ENCODE peak calls at places on chromosomes 16 and 17, in ten cellular contexts. I is lower leg skin, M is mucosa of descending colon, G is pancreas, J is uterus, E is astrocyte of the spinal cord, T is brain microvascular endothelial cell, U is RWPE1, H is tibial artery, Z is right lobe of liver. A is an unnamed sample.

GRCh38 chr17:41697122-41697962 is 8.7 kb downstream of the EIF1 start:
- DNase-seq in U (no peak), T (no peak), I (peak), G (peak), Z (peak), E (no peak), J (peak), H (peak), M (no peak), A (no peak)

GRCh38 chr17:77409282-77410161 is 268.8 kb downstream of the SEC14L1 start:
- DNase-seq in G (no peak), U (peak), Z (no peak), J (peak), E (peak), T (peak), M (peak), I (no peak), H (peak), A (no peak)

GRCh38 chr16:66728117-66728787 is 23.2 kb downstream of the DYNC1LI2 start:
- DNase-seq in J (peak), H (no peak), T (no peak), Z (no peak), M (no peak), G (peak), E (peak), I (no peak), U (peak), A (no peak)

GRCh38 chr16:66814734-66815133 is 13.3 kb upstream of the TERB1 start:
- DNase-seq in E (no peak), H (no peak), I (no peak), Z (no peak), J (no peak), M (no peak), U (no peak), G (no peak), T (no peak), A (no peak)

GRCh38 chr16:716250-716607 is 1.3 kb downstream of the METRN start:
- DNase-seq in T (peak), G (peak), I (no peak), J (no peak), E (peak), H (no peak), M (no peak), U (no peak), Z (peak), A (no peak)

GRCh38 chr16:81457326-81458133 is 12.9 kb downstream of the CMIP start:
- DNase-seq in M (no peak), U (peak), I (no peak), J (no peak), T (peak), E (peak), G (no peak), H (no peak), Z (peak), A (no peak)

GRCh38 chr16:89693931-89694783 is 7.3 kb downstream of the SPATA2L start:
- DNase-seq in E (no peak), Z (peak), U (no peak), M (peak), H (no peak), J (no peak), T (no peak), I (no peak), G (peak), A (no peak)

GRCh38 chr17:16468428-16468992 is 23.5 kb downstream of the LRRC75A start:
- DNase-seq in E (no peak), T (no peak), J (no peak), I (no peak), Z (no peak), G (no peak), U (no peak), M (no peak), H (no peak), A (no peak)

GRCh38 chr17:9432867-9433495 is 142.6 kb downstream of the STX8 start:
- DNase-seq in E (peak), J (no peak), T (peak), Z (no peak), U (no peak), G (no peak), M (no peak), H (no peak), I (no peak), A (no peak)

GRCh38 chr17:14297161-14297851 is 3.6 kb upstream of the HS3ST3B1 start:
- DNase-seq in G (no peak), E (peak), T (no peak), H (no peak), M (peak), I (no peak), Z (peak), J (peak), U (no peak), A (peak)

GRCh38 chr17:1241904-1242303 is 28.3 kb upstream of the BHLHA9 start:
- DNase-seq in J (peak), H (no peak), M (no peak), U (no peak), Z (no peak), G (no peak), E (no peak), T (peak), I (peak), A (no peak)

GRCh38 chr16:89489731-89490385 is 503 bp downstream of the ANKRD11 start:
- DNase-seq in I (no peak), J (peak), G (peak), H (no peak), U (no peak), E (no peak), M (peak), Z (no peak), T (no peak), A (no peak)

GRCh38 chr17:40598021-40598927 is 33.0 kb upstream of the CCR7 start:
- DNase-seq in M (no peak), U (no peak), E (no peak), G (no peak), I (no peak), Z (no peak), J (no peak), T (no peak), H (peak), A (no peak)

GRCh38 chr17:63224644-63225043 is 221.5 kb downstream of the CYB561 start:
- DNase-seq in M (no peak), I (no peak), E (no peak), U (no peak), T (no peak), J (no peak), Z (no peak), G (no peak), H (no peak), A (no peak)

GRCh38 chr17:81135503-81136283 is 29.6 kb upstream of the PVALEF start:
- DNase-seq in M (no peak), U (no peak), T (no peak), Z (no peak), G (no peak), H (no peak), J (no peak), E (no peak), I (no peak), A (no peak)

GRCh38 chr16:54620197-54620596 is 310.5 kb upstream of the IRX5 start:
- DNase-seq in U (no peak), J (no peak), E (no peak), G (no peak), M (no peak), H (no peak), I (no peak), Z (no peak), T (no peak), A (no peak)

GRCh38 chr17:43846963-43847369 is at the start of gene CD300LG:
- DNase-seq in M (no peak), G (no peak), J (peak), H (peak), T (no peak), U (no peak), I (no peak), Z (no peak), E (no peak), A (no peak)

GRCh38 chr17:46190763-46191162 is 2.5 kb downstream of the KANSL1 start:
- DNase-seq in I (no peak), G (no peak), M (no peak), J (no peak), E (no peak), Z (no peak), U (no peak), T (no peak), H (no peak), A (no peak)

GRCh38 chr17:75688209-75688771 is 21.2 kb downstream of the SAP30BP start:
- DNase-seq in Z (peak), H (no peak), M (no peak), U (no peak), G (no peak), J (no peak), I (no peak), T (no peak), E (no peak), A (no peak)

GRCh38 chr17:73196500-73196899 is 3.6 kb downstream of the COG1 start:
- DNase-seq in T (peak), Z (peak), H (peak), I (no peak), M (peak), E (peak), J (no peak), U (no peak), G (peak), A (no peak)

GRCh38 chr16:20674684-20675487 is 22.6 kb downstream of the ACSM1 start:
- DNase-seq in Z (no peak), U (no peak), M (no peak), E (no peak), G (peak), J (peak), I (no peak), H (no peak), T (no peak), A (no peak)

GRCh38 chr16:20675488-20676267 is 21.8 kb downstream of the ACSM1 start:
- DNase-seq in H (peak), G (peak), M (peak), T (no peak), Z (no peak), J (peak), U (peak), E (no peak), I (peak), A (peak)

GRCh38 chr16:20676268-20676828 is 21.1 kb downstream of the ACSM1 start:
- DNase-seq in U (no peak), E (no peak), J (peak), I (no peak), M (no peak), T (no peak), Z (no peak), G (peak), H (no peak), A (no peak)

GRCh38 chr16:20678242-20678641 is 19.2 kb downstream of the ACSM1 start:
- DNase-seq in E (no peak), I (no peak), M (no peak), T (no peak), G (no peak), U (no peak), J (no peak), Z (no peak), H (no peak), A (no peak)

GRCh38 chr16:20676867-20677266 is 20.6 kb downstream of the ACSM1 start:
- DNase-seq in J (no peak), E (no peak), I (no peak), G (no peak), U (no peak), T (no peak), Z (no peak), M (no peak), H (no peak), A (no peak)
- TF ChIP-seq CTCF in J (no peak), E (no peak), I (no peak), G (no peak), U (no peak), T (no peak), Z (no peak), M (no peak), H (no peak), A (no peak)

GRCh38 chr17:17751489-17751995 is 70.3 kb downstream of the RAI1 start:
- DNase-seq in M (no peak), H (no peak), T (no peak), Z (no peak), I (no peak), U (no peak), E (no peak), G (no peak), J (no peak), A (no peak)

GRCh38 chr17:17751996-17752821 is 71.0 kb downstream of the RAI1 start:
- DNase-seq in I (peak), H (peak), M (peak), T (peak), J (peak), E (peak), G (peak), U (peak), Z (peak), A (peak)

GRCh38 chr17:17749921-17750320 is 68.7 kb downstream of the RAI1 start:
- DNase-seq in H (no peak), J (no peak), T (peak), E (peak), I (no peak), U (peak), G (peak), M (no peak), Z (no peak), A (peak)

GRCh38 chr17:17749025-17749772 is 67.9 kb downstream of the RAI1 start:
- DNase-seq in J (no peak), H (peak), E (no peak), G (no peak), M (no peak), T (no peak), U (no peak), I (no peak), Z (no peak), A (no peak)

DNA sequence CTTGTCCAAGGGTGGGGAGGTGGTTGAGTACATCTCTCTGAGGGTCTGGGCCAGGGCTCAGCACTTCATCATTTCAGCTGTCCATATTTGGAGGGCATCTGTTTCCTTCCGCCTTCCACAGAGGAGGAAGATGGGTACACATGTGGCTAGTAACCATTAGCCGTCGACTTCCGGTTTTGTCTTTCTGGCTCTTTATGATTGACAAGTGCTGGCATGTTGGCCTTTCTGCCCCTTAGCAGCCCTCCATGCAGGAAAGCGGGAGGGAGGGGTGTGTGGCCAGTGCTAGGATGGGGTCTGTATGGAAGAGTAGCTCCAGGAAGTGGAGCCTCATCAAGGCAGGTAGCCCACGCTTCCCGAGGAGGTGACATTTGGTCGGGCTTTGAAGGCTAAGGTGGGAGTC is 69.6 kb downstream of the RAI1 start:
- DNase-seq in T (no peak), J (no peak), H (no peak), E (no peak), G (no peak), Z (no peak), U (no peak), I (no peak), M (no peak), A (peak)
- TF ChIP-seq CTCF in T (no peak), J (no peak), H (no peak), E (no peak), G (no peak), Z (no peak), U (no peak), I (no peak), M (no peak), A (no peak)

DNA sequence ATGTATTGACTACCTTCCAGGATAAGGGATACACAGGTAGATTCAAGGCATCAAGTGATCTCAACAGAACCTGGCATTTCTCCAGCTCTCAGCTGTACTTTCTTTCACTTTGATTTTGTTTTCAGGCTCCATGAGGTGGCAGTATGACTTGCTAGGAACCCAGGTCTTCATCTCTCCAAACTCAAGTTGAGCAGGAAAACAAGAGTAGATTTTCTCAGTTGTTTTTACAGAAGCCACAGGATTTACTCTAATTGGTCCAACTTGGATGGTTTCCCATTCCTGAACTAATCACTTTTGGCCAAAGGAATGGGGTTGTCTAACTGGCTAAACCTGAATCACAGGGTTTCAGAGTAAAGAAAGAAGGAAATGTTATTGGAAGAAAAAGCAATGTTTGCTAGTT is 146.6 kb downstream of the TRIM37 start:
- DNase-seq in H (no peak), T (peak), J (no peak), E (peak), M (no peak), U (peak), G (peak), I (no peak), Z (no peak), A (no peak)
- TF ChIP-seq CTCF in H (peak), T (peak), J (no peak), E (peak), M (no peak), U (no peak), G (no peak), I (no peak), Z (peak), A (no peak)

GRCh38 chr17:29243792-29244191 is 2.9 kb upstream of the CRYBA1 start:
- DNase-seq in J (no peak), G (no peak), Z (no peak), E (no peak), T (peak), U (no peak), H (no peak), M (no peak), I (no peak), A (no peak)

GRCh38 chr17:29242790-29243189 is 3.9 kb upstream of the CRYBA1 start:
- DNase-seq in G (no peak), E (no peak), M (no peak), I (no peak), H (no peak), T (no peak), Z (no peak), J (no peak), U (no peak), A (no peak)

GRCh38 chr17:29240477-29240876 is 6.2 kb upstream of the CRYBA1 start:
- DNase-seq in Z (no peak), J (no peak), H (no peak), U (no peak), T (no peak), E (no peak), M (no peak), G (no peak), I (no peak), A (no peak)

GRCh38 chr17:29242051-29242450 is 4.6 kb upstream of the CRYBA1 start:
- DNase-seq in T (no peak), E (no peak), I (no peak), Z (no peak), J (no peak), G (no peak), U (no peak), H (no peak), M (no peak), A (no peak)

GRCh38 chr17:29241015-29241963 is 5.4 kb upstream of the CRYBA1 start:
- DNase-seq in I (no peak), U (peak), Z (no peak), T (peak), M (no peak), J (no peak), G (no peak), E (peak), H (peak), A (no peak)
- TF ChIP-seq CTCF in I (no peak), U (no peak), Z (no peak), T (peak), M (no peak), J (no peak), G (no peak), E (peak), H (no peak), A (no peak)

GRCh38 chr16:22973451-22973991 is 159.6 kb downstream of the HS3ST2 start:
- DNase-seq in I (no peak), T (no peak), J (no peak), H (no peak), Z (no peak), E (no peak), U (no peak), M (no peak), G (no peak), A (no peak)

GRCh38 chr16:22979038-22979437 is 165.1 kb downstream of the HS3ST2 start:
- DNase-seq in I (no peak), T (no peak), Z (no peak), H (no peak), E (no peak), U (no peak), M (no peak), J (no peak), G (no peak), A (no peak)

GRCh38 chr16:22971346-22971924 is 157.5 kb downstream of the HS3ST2 start:
- DNase-seq in U (no peak), I (no peak), Z (no peak), G (no peak), J (no peak), T (no peak), M (no peak), E (no peak), H (no peak), A (no peak)

DNA sequence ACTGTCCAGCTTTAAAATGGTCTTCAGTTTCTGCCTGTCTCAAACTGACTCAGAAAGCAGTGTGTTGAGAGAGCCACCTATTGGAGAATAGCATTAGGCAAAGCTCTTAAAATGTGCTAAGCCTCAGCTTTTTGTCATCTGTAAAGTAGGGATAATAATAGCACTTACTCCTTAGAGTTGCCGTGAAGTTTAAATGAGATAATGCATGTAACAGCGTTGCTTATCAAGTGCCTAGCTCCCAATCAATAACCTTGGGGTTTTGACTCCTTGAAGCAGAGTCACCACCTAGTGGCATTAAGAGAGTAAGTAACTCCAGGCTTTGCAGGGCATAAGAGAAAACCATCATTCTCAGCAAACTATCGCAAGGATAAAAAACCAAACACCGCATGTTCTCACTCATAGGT is 163.3 kb downstream of the HS3ST2 start:
- DNase-seq in E (no peak), T (no peak), M (no peak), G (no peak), H (no peak), U (peak), Z (no peak), J (no peak), I (no peak), A (no peak)
- TF ChIP-seq CTCF in E (no peak), T (no peak), M (no peak), G (no peak), H (peak), U (peak), Z (no peak), J (no peak), I (no peak), A (no peak)

A was measured in natural killer cell.